ENCODE peak calls at places on chromosomes 11 and 22, in six cellular contexts. U, W, J, E, G and M are unnamed samples.
A peak's percentile ranks its signal among the peaks of the same experiment; 100 is the strongest.

GRCh38 chr11:65861165-65861505 is 902 bp downstream of the MUS81 start:
- DNase-seq in G (no peak), U (peak; percentile 45), E (no peak), J (no peak), W (no peak), M (no peak)

GRCh38 chr22:42365337-42365865 is 66.8 kb downstream of the NFAM1 start:
- DNase-seq in W (no peak), U (no peak), J (no peak), E (no peak), G (no peak), M (peak; percentile 81)

GRCh38 chr11:38323961-38324761 is 1726.1 kb upstream of the RAG2 start:
- DNase-seq in W (no peak), E (no peak), G (no peak), U (no peak), J (no peak), M (no peak)

GRCh38 chr11:108666373-108666772 is 1.5 kb downstream of the DDX10 start:
- DNase-seq in G (no peak), W (no peak), U (no peak), J (peak; percentile 15), E (no peak), M (no peak)

GRCh38 chr22:23168381-23169031 is 11.8 kb upstream of the BCR start:
- DNase-seq in J (no peak), E (no peak), G (no peak), W (no peak), U (peak; percentile 7), M (no peak)

GRCh38 chr11:12182650-12183511 is 72.5 kb downstream of the MICAL2 start:
- DNase-seq in W (no peak), U (peak; percentile 71), J (peak; percentile 98), E (no peak), G (peak; percentile 61), M (no peak)

GRCh38 chr22:24585461-24585860 is 7.4 kb downstream of the LRRC75B start:
- DNase-seq in G (no peak), W (no peak), J (no peak), E (no peak), U (no peak), M (no peak)

GRCh38 chr11:10893713-10894112 is 35.9 kb upstream of the ZBED5 start:
- DNase-seq in W (no peak), U (peak; percentile 47), E (no peak), J (peak; percentile 43), G (no peak), M (no peak)

GRCh38 chr11:47571012-47571729 is 5.8 kb downstream of the PTPMT1 start:
- DNase-seq in U (no peak), E (no peak), J (no peak), W (no peak), G (no peak), M (no peak)

GRCh38 chr22:18023509-18024275 is 669 bp downstream of the MICAL3 start:
- DNase-seq in W (peak; percentile 62), U (peak; percentile 88), G (peak; percentile 82), J (peak; percentile 87), E (peak; percentile 8), M (peak; percentile 84)

GRCh38 chr22:42962295-42963230 is 52.4 kb downstream of the PACSIN2 start:
- DNase-seq in W (no peak), E (no peak), U (peak; percentile 53), J (peak; percentile 78), G (no peak), M (no peak)

GRCh38 chr11:72239849-72240460 is 4.0 kb downstream of the PHOX2A start:
- DNase-seq in G (peak; percentile 65), J (peak; percentile 55), W (no peak), E (no peak), U (peak; percentile 72), M (peak; percentile 54)

GRCh38 chr11:128498846-128499245 is 88.5 kb downstream of the ETS1 start:
- DNase-seq in E (no peak), G (no peak), J (no peak), U (no peak), W (no peak), M (no peak)

GRCh38 chr11:48001438-48002021 is 21.2 kb downstream of the PTPRJ start:
- DNase-seq in G (no peak), U (no peak), E (peak; percentile 82), W (no peak), J (peak; percentile 65), M (no peak)

GRCh38 chr11:75793966-75794365 is 21.0 kb upstream of the UVRAG start:
- DNase-seq in G (peak; percentile 42), E (no peak), J (no peak), W (no peak), U (peak; percentile 37), M (no peak)

GRCh38 chr11:39037611-39038010 is 2421.8 kb downstream of the LRRC4C start:
- DNase-seq in W (no peak), G (no peak), J (no peak), U (no peak), E (no peak), M (no peak)

GRCh38 chr11:35945137-35945518 is 1.3 kb downstream of the LDLRAD3 start:
- DNase-seq in W (no peak), U (no peak), J (no peak), E (no peak), G (no peak), M (no peak)

GRCh38 chr11:115784796-115785521 is 280.7 kb upstream of the CADM1 start:
- DNase-seq in G (peak; percentile 41), U (peak; percentile 61), E (no peak), W (no peak), J (no peak), M (peak; percentile 36)

GRCh38 chr11:8239536-8240228 is 24.0 kb downstream of the LMO1 start:
- DNase-seq in E (no peak), U (no peak), G (no peak), J (no peak), W (no peak), M (no peak)

GRCh38 chr11:66510990-66511339 is 530 bp downstream of the BBS1 start:
- DNase-seq in U (no peak), J (no peak), W (no peak), E (no peak), G (no peak), M (no peak)

GRCh38 chr22:39598017-39598965 is 27.7 kb downstream of the CACNA1I start:
- DNase-seq in G (no peak), U (no peak), E (peak; percentile 69), J (peak; percentile 15), W (no peak), M (peak; percentile 84)

GRCh38 chr22:26751217-26751616 is 93.8 kb downstream of the MIAT start:
- DNase-seq in W (no peak), G (no peak), J (peak; percentile 61), U (no peak), E (no peak), M (no peak)

GRCh38 chr11:35083181-35084061 is 55.5 kb upstream of the CD44 start:
- DNase-seq in U (peak; percentile 69), G (peak; percentile 29), W (peak; percentile 19), J (peak; percentile 87), E (peak; percentile 58), M (no peak)

GRCh38 chr22:39943366-39943765 is 16.8 kb upstream of the TMA7B start:
- DNase-seq in G (no peak), J (no peak), E (no peak), W (no peak), U (no peak), M (peak; percentile 30)

GRCh38 chr22:21861290-21861848 is 6.1 kb downstream of the MAPK1 start:
- DNase-seq in G (no peak), J (no peak), E (no peak), W (no peak), U (no peak), M (no peak)
- H3K4me1 ChIP-seq in G (peaks cover 100% of the 10 kb centered on the region), J (peaks cover 50% of the 10 kb centered on the region), E (peaks cover 74% of the 10 kb centered on the region), W (peaks cover 93% of the 10 kb centered on the region), U (peaks cover 24% of the 10 kb centered on the region), M (peaks cover 3% of the 10 kb centered on the region)

GRCh38 chr11:984576-984975 is 51.9 kb downstream of the MUC6 start:
- DNase-seq in J (no peak), G (no peak), U (no peak), E (no peak), W (no peak), M (no peak)
- H3K36me3 ChIP-seq in J (peaks cover 39% of the 10 kb centered on the region), G (peaks cover 82% of the 10 kb centered on the region), U (peaks cover 89% of the 10 kb centered on the region), E (peaks cover 7% of the 10 kb centered on the region), W (peaks cover 35% of the 10 kb centered on the region), M (peaks cover 15% of the 10 kb centered on the region)

GRCh38 chr11:68773521-68774187 is 22.3 kb upstream of the TESMIN start:
- DNase-seq in U (no peak), E (no peak), W (no peak), G (no peak), J (no peak), M (no peak)
- H3K4me3 ChIP-seq in U (no peak overlapping the region), E (no peak overlapping the region), W (no peak overlapping the region), G (no peak overlapping the region), J (no peak overlapping the region), M (no peak overlapping the region)

DNA sequence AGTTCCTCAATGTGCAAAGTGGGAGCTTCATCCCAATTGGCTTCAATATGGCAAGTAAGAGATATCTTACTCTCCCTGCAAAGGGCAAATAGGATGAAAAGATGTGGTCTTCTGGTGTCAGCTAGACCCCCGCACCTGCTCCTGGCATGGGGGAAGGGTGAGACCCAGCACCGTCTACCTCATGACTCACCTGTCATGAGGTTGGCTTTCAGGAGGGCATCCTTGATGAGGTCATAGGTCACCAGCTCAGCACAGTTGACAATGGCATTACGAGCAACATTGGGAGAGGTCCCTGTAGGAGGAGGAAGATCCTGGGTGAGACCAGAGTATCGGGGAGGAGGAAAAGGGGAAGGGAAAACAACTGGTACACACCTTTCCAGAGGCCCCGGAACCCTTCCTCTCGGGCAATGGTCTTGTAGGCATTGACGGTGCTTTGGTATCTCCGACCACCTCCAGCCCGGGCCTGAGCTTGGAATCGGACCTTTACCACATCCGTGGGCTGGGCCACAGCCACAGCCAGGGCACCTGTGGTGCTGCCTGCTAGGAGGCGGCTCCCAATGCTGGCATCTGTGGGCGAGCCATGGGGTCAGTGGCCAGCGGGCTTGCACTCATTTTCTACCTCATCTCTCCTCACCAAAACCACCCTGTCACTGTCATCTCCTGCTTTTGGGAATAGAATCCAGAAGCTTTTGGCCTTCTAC is 6.0 kb downstream of the UCP2 start:
- DNase-seq in G (no peak), U (no peak), E (no peak), W (no peak), J (no peak), M (no peak)
- H3K4me1 ChIP-seq in G (peaks cover 17% of the 10 kb centered on the region), U (peaks cover 3% of the 10 kb centered on the region), E (peaks cover 76% of the 10 kb centered on the region), W (peaks cover 21% of the 10 kb centered on the region), J (no peaks in the 10 kb centered on the region), M (no peaks in the 10 kb centered on the region)

DNA sequence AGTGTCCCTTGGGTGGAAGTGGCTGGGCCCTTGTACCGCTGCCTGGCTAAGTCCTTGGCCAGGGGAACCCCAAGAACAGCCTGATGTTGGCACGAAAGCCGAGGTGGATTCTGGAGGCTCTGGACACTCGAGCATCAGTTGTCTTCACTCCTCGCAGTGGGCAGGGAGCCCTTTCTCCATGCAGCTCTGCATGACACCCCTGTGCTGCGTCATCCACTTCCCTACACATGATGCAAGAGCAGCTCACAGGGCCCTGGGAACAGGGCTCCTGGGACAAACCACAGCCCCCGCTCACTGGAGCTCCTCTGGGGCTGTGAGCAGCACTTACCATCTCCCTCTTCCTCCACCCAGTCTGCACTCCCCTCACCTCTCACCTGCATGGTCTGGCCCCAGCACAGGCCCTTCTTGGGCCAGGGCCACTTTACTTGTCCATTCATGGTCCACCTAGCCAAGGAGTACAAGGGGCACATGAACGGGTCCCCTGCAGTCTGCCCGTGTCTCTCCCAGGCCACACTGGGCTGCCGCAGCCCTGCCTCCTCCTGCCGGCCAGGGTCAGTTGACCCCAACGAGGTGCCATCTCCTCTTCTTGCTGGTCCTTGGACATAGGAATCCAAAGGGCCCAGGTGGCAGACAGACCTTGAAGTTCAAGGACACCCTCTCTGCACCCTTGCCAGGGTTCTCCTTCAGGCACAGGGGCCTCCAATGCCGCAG is 66.5 kb downstream of the IGF2 start:
- DNase-seq in W (no peak), G (no peak), J (peak; percentile 39), U (peak; percentile 15), E (no peak), M (no peak)
- H3K36me3 ChIP-seq in W (no peaks in the 10 kb centered on the region), G (no peaks in the 10 kb centered on the region), J (no peaks in the 10 kb centered on the region), U (no peaks in the 10 kb centered on the region), E (no peaks in the 10 kb centered on the region), M (no peaks in the 10 kb centered on the region)